ENCODE peak calls at places on chromosomes 12 and 14, in seven cellular contexts. T, W, Q, M, F, X and Z are unnamed samples.

GRCh38 chr14:81509838-81510452 is 23.7 kb downstream of the SEL1L start:
- DNase-seq in T (no peak), W (no peak), Q (no peak), M (no peak), F (no peak), X (no peak), Z (no peak)

GRCh38 chr12:6146509-6146908 is 22.0 kb upstream of the VWF start:
- DNase-seq in T (no peak), W (no peak), Q (no peak), M (no peak), F (no peak), X (no peak), Z (no peak)

GRCh38 chr14:92323031-92323915 is at the start of gene SLC24A4:
- DNase-seq in T (no peak), W (no peak), Q (peak; percentile 25), M (peak; percentile 19), F (no peak), X (peak; percentile 3), Z (peak; percentile 21)

GRCh38 chr12:102685172-102685571 is 204.8 kb upstream of the IGF1 start:
- DNase-seq in T (no peak), W (no peak), Q (no peak), M (no peak), F (no peak), X (no peak), Z (no peak)

GRCh38 chr14:59788176-59788575 is 82.4 kb downstream of the RTN1 start:
- DNase-seq in T (no peak), W (no peak), Q (no peak), M (no peak), F (no peak), X (no peak), Z (no peak)

GRCh38 chr12:70640901-70641300 is 3.7 kb upstream of the PTPRB start:
- DNase-seq in T (no peak), W (no peak), Q (no peak), M (no peak), F (no peak), X (no peak), Z (no peak)

GRCh38 chr14:25537846-25538455 is 488.0 kb upstream of the STXBP6 start:
- DNase-seq in T (peak; percentile 30), W (peak; percentile 52), Q (no peak), M (no peak), F (no peak), X (no peak), Z (peak; percentile 6)

GRCh38 chr14:80425686-80426085 is 214.4 kb upstream of the DIO2 start:
- DNase-seq in T (no peak), W (no peak), Q (peak; percentile 77), M (no peak), F (no peak), X (no peak), Z (peak; percentile 60)

GRCh38 chr14:87351007-87351406 is 642.0 kb downstream of the GALC start:
- DNase-seq in T (no peak), W (no peak), Q (no peak), M (no peak), F (no peak), X (no peak), Z (no peak)

GRCh38 chr12:24997970-24998582 is 49.2 kb upstream of the BCAT1 start:
- DNase-seq in T (no peak), W (no peak), Q (no peak), M (no peak), F (no peak), X (no peak), Z (no peak)

GRCh38 chr12:40446385-40446784 is 221.6 kb downstream of the LRRK2 start:
- DNase-seq in T (peak; percentile 1), W (no peak), Q (peak; percentile 36), M (no peak), F (no peak), X (no peak), Z (no peak)

GRCh38 chr12:52390739-52391617 is 5.5 kb upstream of the KRT84 start:
- DNase-seq in T (peak; percentile 30), W (peak; percentile 39), Q (no peak), M (no peak), F (peak; percentile 9), X (no peak), Z (no peak)